ENCODE peak calls at places on chromosome 15, in ten cellular contexts. M is lower lobe of right lung, B is progenitor cell of endocrine pancreas, F is HL-60, A is Calu3, S is uterus, P is heart right ventricle, O is WERI-Rb-1, L is PC-9, V is activated B cell treated with CpG ODN at 0.5 μM for 24 hours. I is an unnamed sample.

GRCh38 chr15:101156509-101157159 is 95.2 kb downstream of the CHSY1 start:
- DNase-seq in A (no peak), M (peak), B (no peak), P (no peak), V (peak), F (no peak), L (no peak), O (no peak), S (no peak), I (no peak)

GRCh38 chr15:42056934-42057743 is 36.3 kb upstream of the PLA2G4E start:
- DNase-seq in B (peak), O (peak), L (peak), S (peak), M (peak), V (no peak), A (peak), F (peak), P (peak), I (peak)

GRCh38 chr15:54353726-54354125 is 375.5 kb downstream of the UNC13C start:
- DNase-seq in P (no peak), M (no peak), S (no peak), L (no peak), V (no peak), B (no peak), O (no peak), A (no peak), F (no peak), I (no peak)

GRCh38 chr15:81060470-81060869 is 59.7 kb downstream of the TLNRD1 start:
- DNase-seq in M (no peak), O (no peak), V (no peak), P (no peak), S (no peak), L (no peak), A (no peak), B (no peak), F (no peak), I (no peak)

GRCh38 chr15:39573844-39574243 is 7.0 kb upstream of the THBS1 start:
- DNase-seq in V (no peak), F (no peak), S (peak), A (no peak), O (no peak), B (no peak), P (no peak), M (no peak), L (no peak), I (no peak)

GRCh38 chr15:73522011-73522410 is 79.0 kb downstream of the REC114 start:
- DNase-seq in O (no peak), F (no peak), V (no peak), S (no peak), M (no peak), B (no peak), L (no peak), A (no peak), P (no peak), I (no peak)

GRCh38 chr15:95912280-95912625 is 418.2 kb upstream of the NR2F2 start:
- DNase-seq in S (no peak), O (no peak), L (peak), M (no peak), B (no peak), P (no peak), A (no peak), F (no peak), V (no peak), I (no peak)

GRCh38 chr15:43225201-43225949 is 4.6 kb upstream of the EPB42 start:
- DNase-seq in B (no peak), F (peak), A (peak), P (peak), M (no peak), L (peak), O (peak), S (peak), V (no peak), I (no peak)

GRCh38 chr15:100920516-100921135 is 1.5 kb downstream of the LRRK1 start:
- DNase-seq in P (no peak), V (no peak), L (no peak), F (no peak), S (no peak), A (no peak), O (no peak), B (no peak), M (no peak), I (no peak)

GRCh38 chr15:96328101-96328958 is 2.2 kb upstream of the NR2F2 start:
- DNase-seq in A (no peak), S (no peak), P (no peak), F (no peak), B (no peak), O (no peak), L (peak), M (no peak), V (no peak), I (no peak)

GRCh38 chr15:76235186-76235826 is 76.0 kb downstream of the ETFA start:
- DNase-seq in L (no peak), A (no peak), V (no peak), O (peak), M (no peak), P (no peak), S (no peak), B (no peak), F (no peak), I (no peak)

GRCh38 chr15:79451361-79451999 is 19.3 kb downstream of the MINAR1 start:
- DNase-seq in V (no peak), M (no peak), S (no peak), B (no peak), F (no peak), O (no peak), P (no peak), L (no peak), A (no peak), I (no peak)

GRCh38 chr15:79452244-79453051 is 20.3 kb downstream of the MINAR1 start:
- DNase-seq in M (no peak), L (no peak), O (no peak), A (no peak), P (no peak), V (no peak), S (no peak), F (no peak), B (no peak), I (no peak)

GRCh38 chr15:79453446-79453845 is 21.3 kb downstream of the MINAR1 start:
- DNase-seq in P (no peak), F (no peak), S (no peak), L (no peak), B (no peak), V (no peak), M (no peak), O (no peak), A (no peak), I (no peak)

GRCh38 chr15:79447060-79447459 is 14.9 kb downstream of the MINAR1 start:
- DNase-seq in L (no peak), F (no peak), M (no peak), P (no peak), A (no peak), V (no peak), O (no peak), B (no peak), S (no peak), I (no peak)

GRCh38 chr15:79450648-79451047 is 18.5 kb downstream of the MINAR1 start:
- DNase-seq in S (no peak), P (no peak), V (no peak), L (no peak), A (no peak), O (no peak), B (no peak), F (no peak), M (no peak), I (no peak)
- TF ChIP-seq CTCF in S (no peak), P (no peak), V (no peak), L (no peak), A (peak), O (peak), B (peak), F (no peak), M (no peak), I (no peak)

GRCh38 chr15:55990986-55991385 is 2.4 kb downstream of the NEDD4 start:
- DNase-seq in P (no peak), L (no peak), M (no peak), V (no peak), O (no peak), F (no peak), B (no peak), S (no peak), A (no peak), I (no peak)
- TF ChIP-seq CTCF in P (no peak), L (no peak), M (no peak), V (no peak), O (no peak), F (no peak), B (no peak), S (no peak), A (no peak), I (no peak)

GRCh38 chr15:94135748-94136147 is 95.6 kb upstream of the MCTP2 start:
- DNase-seq in L (no peak), B (no peak), O (no peak), V (no peak), P (no peak), M (no peak), A (no peak), F (no peak), S (no peak), I (no peak)
- TF ChIP-seq CTCF in L (no peak), B (no peak), O (no peak), V (no peak), P (no peak), M (no peak), A (no peak), F (no peak), S (no peak), I (no peak)

DNA sequence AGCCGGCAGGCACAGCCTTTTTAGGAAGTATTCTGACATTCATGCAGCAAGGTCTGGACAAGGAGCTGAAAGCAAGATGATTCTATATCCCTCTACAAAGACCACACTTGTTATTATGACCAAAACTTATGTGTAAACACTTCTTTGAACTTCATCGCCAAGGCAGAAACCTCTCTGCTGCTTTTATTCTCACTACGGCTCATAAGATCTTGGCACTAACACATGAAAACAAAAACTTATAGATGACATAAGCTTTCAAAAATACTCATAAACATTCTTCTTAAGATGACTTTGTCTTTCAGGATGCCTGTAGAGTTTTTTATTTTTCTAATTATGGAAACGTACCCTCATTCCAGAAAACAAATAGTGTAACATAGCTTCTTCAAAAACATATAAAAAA is 12.6 kb upstream of the C15orf61 start:
- DNase-seq in S (no peak), V (no peak), L (no peak), P (no peak), F (no peak), M (no peak), B (no peak), O (no peak), A (no peak), I (no peak)
- TF ChIP-seq CTCF in S (no peak), V (no peak), L (no peak), P (no peak), F (no peak), M (no peak), B (no peak), O (no peak), A (no peak), I (no peak)

GRCh38 chr15:94168250-94168649 is 63.1 kb upstream of the MCTP2 start:
- DNase-seq in A (peak), B (no peak), M (no peak), S (no peak), O (no peak), F (peak), P (no peak), L (no peak), V (no peak), I (no peak)
- TF ChIP-seq CTCF in A (peak), B (peak), M (peak), S (no peak), O (peak), F (peak), P (no peak), L (peak), V (no peak), I (no peak)

DNA sequence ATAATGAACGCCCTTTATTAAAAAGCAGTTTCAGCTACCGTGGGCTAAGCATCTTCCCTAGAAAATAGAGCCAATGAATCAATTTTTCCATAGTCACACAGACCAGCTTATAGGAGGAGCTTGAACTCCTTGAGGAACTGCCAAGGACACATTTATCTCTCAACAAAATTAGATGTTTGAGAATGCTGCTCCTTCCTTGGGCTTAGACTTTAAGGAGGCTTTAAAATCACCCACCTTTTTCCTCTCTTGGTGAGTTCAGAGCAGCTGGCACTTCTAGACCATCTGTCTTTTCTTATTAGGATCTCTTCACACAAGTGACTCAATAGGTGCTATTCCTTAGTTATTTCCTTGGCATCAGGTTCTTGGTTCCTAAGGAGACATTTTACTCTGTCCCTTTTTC is 588.0 kb downstream of the SQOR start:
- DNase-seq in V (no peak), A (no peak), O (peak), F (no peak), M (no peak), P (no peak), B (no peak), L (no peak), S (no peak), I (no peak)
- TF ChIP-seq CTCF in V (no peak), A (no peak), O (no peak), F (no peak), M (no peak), P (no peak), B (no peak), L (no peak), S (no peak), I (no peak)

GRCh38 chr15:69075467-69075866 is 61.0 kb downstream of the NOX5 start:
- DNase-seq in V (no peak), F (no peak), B (no peak), A (no peak), L (no peak), O (no peak), S (no peak), M (no peak), P (no peak), I (no peak)

GRCh38 chr15:69071265-69071664 is 56.8 kb downstream of the NOX5 start:
- DNase-seq in B (no peak), A (no peak), O (no peak), L (no peak), V (no peak), M (no peak), S (no peak), P (no peak), F (no peak), I (no peak)

GRCh38 chr15:69074843-69075224 is 60.3 kb downstream of the NOX5 start:
- DNase-seq in M (no peak), P (no peak), O (peak), A (no peak), S (no peak), V (no peak), L (no peak), B (no peak), F (no peak), I (no peak)

GRCh38 chr15:69078638-69079037 is 64.1 kb downstream of the NOX5 start:
- DNase-seq in M (no peak), P (no peak), S (no peak), B (no peak), F (no peak), O (no peak), V (no peak), L (no peak), A (no peak), I (no peak)

GRCh38 chr15:69074011-69074842 is 59.7 kb downstream of the NOX5 start:
- DNase-seq in V (no peak), S (peak), L (peak), P (peak), O (peak), M (peak), F (peak), B (peak), A (peak), I (no peak)
- TF ChIP-seq CTCF in V (no peak), S (no peak), L (no peak), P (peak), O (peak), M (no peak), F (no peak), B (peak), A (no peak), I (no peak)

DNA sequence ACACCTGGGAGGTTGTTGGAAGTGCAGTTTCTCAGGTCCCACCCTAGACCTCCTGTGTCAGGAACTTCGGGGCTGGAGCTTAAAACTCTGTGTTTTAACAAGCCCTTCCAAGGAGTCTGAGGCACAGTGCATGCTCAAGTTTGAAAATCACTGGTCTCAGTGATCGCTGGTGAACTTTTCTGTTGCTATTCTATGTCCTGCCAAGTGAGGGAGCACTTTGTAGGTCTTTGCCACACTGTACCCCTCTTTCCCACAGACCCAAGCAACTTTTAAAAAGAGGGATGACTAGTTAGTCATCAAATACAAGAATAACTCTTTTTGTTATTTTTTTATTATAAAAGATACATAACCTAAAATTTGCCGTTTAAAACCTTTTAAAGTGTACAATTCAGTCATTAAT is 133.7 kb downstream of the AGBL1 start:
- DNase-seq in P (no peak), S (no peak), M (no peak), A (no peak), O (no peak), F (no peak), L (no peak), V (no peak), B (no peak), I (no peak)
- TF ChIP-seq CTCF in P (no peak), S (no peak), M (no peak), A (no peak), O (peak), F (no peak), L (no peak), V (no peak), B (peak), I (no peak)

I was measured in omental fat pad.